ENCODE peak calls at places on chromosomes 1 and 21, in five cellular contexts. Y is stomach, V is PC-3, W is testis, B is cardiac muscle cell. P is an unnamed sample. For H3K27me3, the result is how much of the 10 kb centered on the place peaks cover.

GRCh38 chr1:57307382-57307781 is 116.5 kb downstream of the DAB1 start:
- DNase-seq in Y (no peak), V (no peak), W (no peak), B (no peak), P (no peak)

GRCh38 chr21:41726970-41727783 is 39.7 kb downstream of the RIPK4 start:
- DNase-seq in Y (peak), V (peak), W (no peak), B (peak), P (peak)

GRCh38 chr1:176205322-176205914 is 1.7 kb downstream of the COP1 start:
- DNase-seq in Y (no peak), V (peak), W (no peak), B (no peak), P (no peak)

GRCh38 chr1:224317383-224318045 is 12.5 kb downstream of the NVL start:
- DNase-seq in Y (no peak), V (peak), W (no peak), B (no peak), P (no peak)

GRCh38 chr1:234924450-234925355 is 203.9 kb downstream of the TOMM20 start:
- DNase-seq in Y (no peak), V (no peak), W (peak), B (no peak), P (no peak)

GRCh38 chr1:65525297-65526048 is 105.0 kb downstream of the LEPR start:
- DNase-seq in Y (peak), V (no peak), W (peak), B (peak), P (peak)

GRCh38 chr1:225770586-225771248 is 6.9 kb upstream of the SRP9 start:
- DNase-seq in Y (no peak), V (no peak), W (no peak), B (peak), P (no peak)

GRCh38 chr1:160161965-160162705 is 10.7 kb downstream of the ATP1A4 start:
- DNase-seq in Y (no peak), V (no peak), W (peak), B (peak), P (no peak)

GRCh38 chr1:229155472-229155871 is 115.4 kb upstream of the RAB4A start:
- DNase-seq in Y (no peak), V (no peak), W (no peak), B (no peak), P (peak)

GRCh38 chr1:16122916-16123315 is 33.0 kb downstream of the EPHA2 start:
- DNase-seq in Y (no peak), V (peak), W (no peak), B (peak), P (no peak)

GRCh38 chr1:217493290-217493689 is 137.6 kb downstream of the GPATCH2 start:
- DNase-seq in Y (no peak), V (peak), W (no peak), B (peak), P (no peak)

GRCh38 chr1:222749927-222750326 is 12.9 kb downstream of the FAM177B start:
- DNase-seq in Y (no peak), V (peak), W (no peak), B (no peak), P (no peak)

GRCh38 chr1:226691257-226691656 is 47.8 kb downstream of the ITPKB start:
- DNase-seq in Y (no peak), V (no peak), W (no peak), B (no peak), P (no peak)

GRCh38 chr1:10615932-10616671 is 141.4 kb downstream of the PEX14 start:
- DNase-seq in Y (no peak), V (no peak), W (no peak), B (no peak), P (no peak)

GRCh38 chr1:164771568-164772350 is 212.8 kb downstream of the PBX1 start:
- DNase-seq in Y (no peak), V (peak), W (no peak), B (peak), P (no peak)

GRCh38 chr1:897176-897575 is 26.5 kb upstream of the SAMD11 start:
- DNase-seq in Y (no peak), V (no peak), W (no peak), B (no peak), P (no peak)

GRCh38 chr1:14924455-14925325 is 228.9 kb upstream of the TMEM51 start:
- DNase-seq in Y (peak), V (peak), W (peak), B (peak), P (peak)

GRCh38 chr21:42002421-42002958 is 7.7 kb downstream of the ZBTB21 start:
- DNase-seq in Y (no peak), V (peak), W (no peak), B (peak), P (no peak)

GRCh38 chr1:89620664-89621063 is 12.3 kb upstream of the LRRC8C start:
- DNase-seq in Y (no peak), V (no peak), W (no peak), B (no peak), P (no peak)

GRCh38 chr1:151800830-151801229 is 4.4 kb downstream of the LINGO4 start:
- DNase-seq in Y (no peak), V (no peak), W (no peak), B (no peak), P (no peak)

GRCh38 chr1:47738560-47739182 is 258.5 kb downstream of the TRABD2B start:
- DNase-seq in Y (peak), V (peak), W (peak), B (peak), P (peak)

GRCh38 chr1:228837817-228838716 is 102.8 kb downstream of the RHOU start:
- DNase-seq in Y (peak), V (peak), W (peak), B (peak), P (peak)

GRCh38 chr1:169933999-169934725 is 40.5 kb upstream of the SCYL3 start:
- DNase-seq in Y (no peak), V (peak), W (no peak), B (peak), P (no peak)

DNA sequence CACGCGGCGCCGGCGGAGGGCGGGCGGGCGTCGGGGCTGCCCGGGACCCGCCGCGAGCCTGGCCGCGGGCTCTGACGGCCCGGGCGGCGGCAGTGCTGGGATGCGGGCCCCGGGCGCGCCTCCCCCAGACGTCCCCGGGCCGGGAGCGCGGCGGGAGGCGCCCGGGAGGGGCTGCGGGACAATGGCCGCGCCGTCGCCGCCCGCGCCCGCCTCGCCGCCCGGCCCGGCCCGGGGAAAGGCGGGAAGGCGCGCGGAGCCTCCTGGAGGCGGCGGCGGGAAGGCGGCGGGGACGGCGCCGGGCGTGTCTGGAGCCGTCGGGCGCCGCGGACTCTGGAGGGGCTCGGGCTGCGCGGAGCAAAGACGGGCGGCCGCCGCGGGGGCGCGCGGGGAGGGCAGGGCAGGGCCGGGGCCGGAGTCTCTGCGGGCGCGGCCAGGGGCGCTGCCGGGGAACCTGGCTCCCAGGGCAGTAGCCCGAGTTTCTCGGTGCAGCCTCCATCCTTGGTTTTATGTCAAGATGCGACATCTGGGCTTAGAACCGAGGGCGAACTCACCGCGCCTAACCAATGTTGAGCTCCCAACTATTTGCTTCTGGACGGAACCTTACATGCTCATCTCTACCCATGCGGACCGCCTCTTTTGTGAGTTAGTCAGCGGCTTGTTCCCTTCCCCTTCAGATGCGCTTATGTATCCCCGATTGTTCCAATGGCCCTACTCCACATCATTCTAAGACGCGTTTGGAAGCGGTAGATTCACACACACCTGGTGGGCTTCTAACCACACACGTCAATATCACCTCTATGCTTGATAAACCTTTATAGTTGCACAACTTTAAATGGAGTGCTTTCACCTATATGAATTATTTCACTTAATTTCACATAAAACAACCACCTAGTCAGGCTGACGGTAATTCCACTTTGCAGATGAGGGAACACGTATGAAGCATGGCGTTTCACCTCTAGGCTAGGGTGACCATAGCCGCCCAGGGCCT is 651 bp downstream of the ZBTB8A start:
- DNase-seq in Y (peak), V (peak), W (peak), B (peak), P (peak)
- H3K27me3 ChIP-seq in Y (under half), V (under half), W (under half), B (under half), P (under half)

GRCh38 chr21:38321568-38321967 is 64.8 kb downstream of the KCNJ15 start:
- DNase-seq in Y (no peak), V (no peak), W (no peak), B (no peak), P (no peak)

GRCh38 chr21:38325216-38325615 is 68.4 kb downstream of the KCNJ15 start:
- DNase-seq in Y (no peak), V (no peak), W (no peak), B (no peak), P (no peak)

GRCh38 chr21:38325761-38326420 is 69.1 kb downstream of the KCNJ15 start:
- DNase-seq in Y (no peak), V (no peak), W (no peak), B (no peak), P (no peak)

GRCh38 chr21:38322551-38322950 is 65.8 kb downstream of the KCNJ15 start:
- DNase-seq in Y (no peak), V (no peak), W (no peak), B (no peak), P (no peak)

DNA sequence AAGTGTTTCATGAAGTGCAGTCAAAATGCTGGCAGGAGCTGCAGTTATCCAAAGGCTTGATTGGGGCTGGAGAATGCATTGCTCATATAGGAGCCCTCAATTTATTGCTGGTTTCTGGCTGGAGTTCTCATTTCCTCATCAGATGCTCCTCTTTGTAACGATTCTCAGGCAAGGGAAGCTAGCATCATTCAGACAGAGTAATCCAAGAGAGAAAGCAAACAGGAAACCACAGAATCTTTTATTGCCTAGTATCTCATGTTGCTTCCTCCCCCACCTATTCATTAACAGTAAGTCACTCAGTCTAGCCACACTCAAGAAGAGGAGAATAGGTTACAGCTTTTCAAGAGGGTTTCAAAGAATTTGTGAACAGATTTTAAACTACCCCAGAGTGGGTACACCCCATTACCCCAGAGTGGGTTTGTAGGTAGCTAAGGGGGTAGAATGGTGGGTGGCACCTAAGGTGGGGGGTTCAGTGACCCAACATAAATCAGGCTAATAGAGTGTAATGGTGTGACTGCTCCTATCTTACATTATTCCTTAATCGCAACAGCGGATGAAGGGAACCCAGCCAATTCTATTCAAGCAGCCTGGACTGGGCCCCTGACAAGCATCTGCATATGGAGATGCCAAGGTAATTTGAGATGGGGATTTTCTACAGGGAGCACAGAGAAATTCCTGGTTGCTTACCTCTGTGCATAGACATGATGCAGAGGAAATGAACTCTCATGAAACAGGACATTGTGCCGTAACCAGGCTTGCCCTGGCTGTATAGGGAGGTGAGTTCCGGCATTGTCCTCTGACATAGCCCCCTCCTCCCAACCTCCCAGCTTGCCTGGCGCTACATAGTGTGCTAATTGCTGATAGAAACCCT is 67.2 kb downstream of the KCNJ15 start:
- DNase-seq in Y (no peak), V (peak), W (no peak), B (peak), P (no peak)
- H3K4me3 ChIP-seq in Y (no peak), V (peak), W (no peak), B (no peak), P (no peak)

GRCh38 chr1:36352141-36352909 is 28.9 kb upstream of the EVA1B start:
- DNase-seq in Y (no peak), V (peak), W (no peak), B (peak), P (no peak)
- TF ChIP-seq CTCF in Y (no peak), V (peak), W (no peak), B (peak), P (no peak)

GRCh38 chr1:186568221-186568620 is 107.3 kb upstream of the PDC start:
- DNase-seq in Y (no peak), V (peak), W (no peak), B (no peak), P (no peak)
- H3K27me3 ChIP-seq in Y (under half), V (under half), W (under half), B (under half), P (under half)

P was measured in psoas muscle.